ENCODE peak calls at places on chromosomes 12 and 14, in five cellular contexts. V is esophagus squamous epithelium, P is ovary, Z is transverse colon, T is heart right ventricle. W is an unnamed sample.

GRCh38 chr14:86015916-86016315 is 486.0 kb downstream of the FLRT2 start:
- DNase-seq in V (no peak), P (no peak), Z (no peak), T (no peak), W (no peak)

GRCh38 chr12:101939856-101940265 is 62.5 kb downstream of the DRAM1 start:
- DNase-seq in V (no peak), P (peak; percentile 72), Z (peak; percentile 60), T (no peak), W (peak; percentile 51)

GRCh38 chr14:38425324-38425976 is 169.6 kb upstream of the CLEC14A start:
- DNase-seq in V (no peak), P (no peak), Z (no peak), T (no peak), W (no peak)

GRCh38 chr12:111451649-111452129 is 46.0 kb downstream of the SH2B3 start:
- DNase-seq in V (no peak), P (no peak), Z (no peak), T (no peak), W (no peak)

GRCh38 chr12:92538970-92539749 is 163.6 kb upstream of the PLEKHG7 start:
- DNase-seq in V (no peak), P (no peak), Z (no peak), T (no peak), W (no peak)

GRCh38 chr12:65122661-65123060 is 1.6 kb upstream of the WIF1 start:
- DNase-seq in V (no peak), P (no peak), Z (no peak), T (no peak), W (no peak)

GRCh38 chr14:74516451-74517155 is 23.0 kb downstream of the ISCA2 start:
- DNase-seq in V (no peak), P (no peak), Z (no peak), T (no peak), W (no peak)

GRCh38 chr12:103348935-103349334 is 146.8 kb downstream of the C12orf42 start:
- DNase-seq in V (no peak), P (no peak), Z (no peak), T (no peak), W (no peak)

GRCh38 chr14:103846569-103847438 is 571 bp downstream of the PPP1R13B start:
- DNase-seq in V (no peak), P (peak; percentile 52), Z (peak; percentile 52), T (peak; percentile 70), W (no peak)

GRCh38 chr14:50083467-50084337 is 32.7 kb downstream of the VCPKMT start:
- DNase-seq in V (no peak), P (no peak), Z (no peak), T (no peak), W (peak; percentile 69)

GRCh38 chr12:94710933-94711332 is 60.6 kb upstream of the TMCC3 start:
- DNase-seq in V (no peak), P (no peak), Z (peak; percentile 50), T (no peak), W (peak; percentile 16)

GRCh38 chr14:56199976-56200577 is 81.9 kb downstream of the PELI2 start:
- DNase-seq in V (no peak), P (no peak), Z (no peak), T (no peak), W (no peak)

GRCh38 chr14:33777651-33778050 is 173.2 kb downstream of the EGLN3 start:
- DNase-seq in V (no peak), P (no peak), Z (no peak), T (no peak), W (no peak)

GRCh38 chr12:28023156-28023887 is 50.8 kb upstream of the PTHLH start:
- DNase-seq in V (no peak), P (no peak), Z (no peak), T (no peak), W (no peak)

GRCh38 chr14:92190768-92191167 is 69.0 kb downstream of the CPSF2 start:
- DNase-seq in V (no peak), P (no peak), Z (no peak), T (no peak), W (no peak)

GRCh38 chr14:99604766-99605298 is 825 bp upstream of the CCDC85C start:
- DNase-seq in V (no peak), P (peak; percentile 45), Z (peak; percentile 33), T (peak; percentile 52), W (peak; percentile 33)

GRCh38 chr12:96447256-96447655 is 42.1 kb upstream of the CFAP54 start:
- DNase-seq in V (no peak), P (no peak), Z (no peak), T (no peak), W (no peak)

GRCh38 chr12:32290411-32290810 is 108.9 kb upstream of the FGD4 start:
- DNase-seq in V (no peak), P (no peak), Z (no peak), T (no peak), W (no peak)

GRCh38 chr14:32224731-32225377 is 21.8 kb upstream of the RNU6-8 start:
- DNase-seq in V (no peak), P (no peak), Z (no peak), T (peak; percentile 17), W (no peak)

GRCh38 chr12:116736962-116737773 is 701 bp downstream of the SPRING1 start:
- DNase-seq in V (no peak), P (no peak), Z (peak; percentile 26), T (no peak), W (no peak)

GRCh38 chr12:110585231-110585799 is 2.2 kb upstream of the PPTC7 start:
- DNase-seq in V (no peak), P (no peak), Z (no peak), T (no peak), W (no peak)

GRCh38 chr14:52961060-52961639 is 10.3 kb upstream of the FERMT2 start:
- DNase-seq in V (no peak), P (peak; percentile 66), Z (peak; percentile 50), T (peak; percentile 25), W (peak; percentile 72)

GRCh38 chr12:131460516-131460915 is 250.4 kb upstream of the SFSWAP start:
- DNase-seq in V (no peak), P (no peak), Z (no peak), T (no peak), W (no peak)

GRCh38 chr14:93717968-93718320 is 70.3 kb downstream of the PRIMA1 start:
- DNase-seq in V (no peak), P (no peak), Z (no peak), T (no peak), W (no peak)

GRCh38 chr14:97010491-97011160 is 213.4 kb downstream of the VRK1 start:
- DNase-seq in V (no peak), P (no peak), Z (no peak), T (no peak), W (no peak)
- TF ChIP-seq CTCF in V (no peak), P (no peak), Z (no peak), T (no peak), W (no peak)

DNA sequence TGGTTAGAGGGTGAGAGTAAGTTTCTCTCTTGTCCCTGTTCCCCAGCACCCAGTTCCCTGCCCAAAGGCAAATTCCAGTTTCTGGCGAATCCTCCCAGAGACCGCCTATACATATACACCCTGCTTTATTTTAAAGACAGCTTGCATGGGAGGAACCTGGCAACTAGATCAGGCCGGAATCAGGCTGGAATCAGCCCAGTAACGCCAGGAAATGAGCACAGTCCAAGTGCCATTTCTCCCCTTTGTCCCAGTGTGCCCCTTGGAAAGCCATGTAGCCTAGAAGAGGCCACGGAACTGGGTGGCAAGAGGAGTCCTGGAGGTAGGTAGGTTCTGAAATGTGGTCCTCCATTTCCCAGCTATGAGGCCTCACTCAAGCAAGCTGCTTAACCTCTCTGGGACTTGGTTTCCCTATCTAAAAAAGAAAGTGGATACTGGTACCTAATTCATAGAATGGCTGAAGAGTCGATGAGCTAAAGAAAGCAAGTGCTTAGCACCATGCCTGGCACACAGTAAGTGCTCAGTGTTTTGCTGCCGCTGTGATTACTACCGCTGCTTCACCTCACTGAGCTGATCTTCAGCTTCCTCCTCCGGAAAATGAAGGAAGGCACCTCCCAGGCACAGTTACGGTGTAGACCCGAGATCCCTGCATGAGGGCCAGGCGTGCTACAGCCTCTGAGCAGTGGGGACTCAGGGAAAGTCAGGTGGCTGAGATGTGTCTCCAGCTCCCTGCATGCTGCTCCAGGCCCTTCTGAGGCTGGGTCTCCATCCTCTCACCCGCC is 36.4 kb downstream of the PITPNM2 start:
- DNase-seq in V (no peak), P (no peak), Z (no peak), T (no peak), W (no peak)
- H3K27ac ChIP-seq in V (peak overlapping the region; percentile 80), P (peak overlapping the region; percentile 53), Z (peak overlapping the region; percentile 75), T (peak overlapping the region; percentile 85), W (no peak overlapping the region)

GRCh38 chr12:120263725-120264040 is 1.8 kb downstream of the PXN start:
- DNase-seq in V (no peak), P (no peak), Z (no peak), T (no peak), W (no peak)
- H3K36me3 ChIP-seq in V (no peaks in the 10 kb centered on the region), P (no peaks in the 10 kb centered on the region), Z (no peaks in the 10 kb centered on the region), T (no peaks in the 10 kb centered on the region), W (no peaks in the 10 kb centered on the region)

GRCh38 chr14:41824441-41824840 is 217.8 kb downstream of the LRFN5 start:
- DNase-seq in V (no peak), P (no peak), Z (no peak), T (no peak), W (no peak)
- TF ChIP-seq CTCF in V (no peak), P (no peak), Z (no peak), T (peak; percentile 6), W (no peak)

DNA sequence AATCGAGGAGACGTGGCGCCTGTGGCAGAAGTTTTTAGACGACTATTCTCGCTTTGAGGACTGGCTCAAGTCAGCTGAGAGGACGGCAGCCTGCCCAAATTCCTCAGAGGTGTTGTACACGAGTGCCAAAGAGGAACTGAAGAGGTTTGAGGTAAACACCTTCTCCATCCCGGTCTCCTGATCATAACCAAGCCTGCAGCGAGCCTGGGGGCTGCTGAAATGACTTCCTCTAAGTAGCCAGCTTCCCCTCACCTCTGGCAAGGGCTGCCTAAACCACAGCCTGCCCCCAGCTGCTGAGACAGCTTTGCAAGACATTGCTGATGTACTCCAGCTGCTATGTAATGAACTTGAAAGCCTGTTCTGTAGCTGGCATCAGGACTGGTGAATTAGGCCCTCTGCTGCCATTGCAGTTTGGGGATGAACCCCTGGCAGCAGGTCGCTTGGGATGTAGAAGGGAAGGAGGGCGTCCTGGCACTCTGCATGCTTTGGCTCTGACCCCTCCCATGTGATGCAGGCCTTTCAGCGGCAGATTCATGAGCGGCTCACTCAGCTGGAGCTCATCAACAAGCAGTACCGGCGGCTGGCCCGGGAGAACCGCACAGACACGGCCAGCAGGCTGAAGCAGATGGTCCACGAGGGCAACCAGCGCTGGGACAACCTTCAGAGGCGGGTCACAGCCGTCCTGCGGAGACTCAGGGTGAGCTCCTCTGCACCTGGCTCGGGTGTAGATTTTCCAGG is 84.6 kb downstream of the ESR2 start:
- DNase-seq in V (no peak), P (peak; percentile 73), Z (peak; percentile 30), T (peak; percentile 57), W (no peak)
- H3K27ac ChIP-seq in V (peak overlapping the region; percentile 17), P (peak overlapping the region; percentile 24), Z (peak overlapping the region; percentile 43), T (peak overlapping the region; percentile 54), W (no peak overlapping the region)